ENCODE peak calls at places on chromosomes 1 and 21, in four cellular contexts. C is HCT116, U is psoas muscle, T is mammary epithelial cell. K is an unnamed sample.

GRCh38 chr1:101236546-101237228 is at the start of gene S1PR1:
- DNase-seq in C (no peak), U (peak; percentile 67), T (peak; percentile 50), K (no peak)

GRCh38 chr21:36021251-36021837 is 39.0 kb downstream of the SETD4 start:
- DNase-seq in C (no peak), U (no peak), T (no peak), K (no peak)

GRCh38 chr1:98172578-98172977 is 251.7 kb upstream of the DPYD start:
- DNase-seq in C (no peak), U (no peak), T (no peak), K (no peak)

GRCh38 chr1:88191917-88192316 is 492.2 kb upstream of the PKN2 start:
- DNase-seq in C (no peak), U (no peak), T (no peak), K (no peak)

GRCh38 chr1:237591353-237591752 is 299.4 kb downstream of the ZP4 start:
- DNase-seq in C (no peak), U (no peak), T (no peak), K (no peak)

GRCh38 chr1:186745531-186746146 is 65.4 kb upstream of the PTGS2 start:
- DNase-seq in C (no peak), U (no peak), T (no peak), K (no peak)

GRCh38 chr1:171984262-171984661 is 143.0 kb downstream of the DNM3 start:
- DNase-seq in C (no peak), U (peak; percentile 14), T (no peak), K (no peak)

GRCh38 chr1:110411173-110411572 is 3.7 kb upstream of the LAMTOR5 start:
- DNase-seq in C (no peak), U (no peak), T (no peak), K (no peak)

GRCh38 chr1:113207019-113207418 is 134.0 kb downstream of the LRIG2 start:
- DNase-seq in C (no peak), U (no peak), T (peak; percentile 12), K (no peak)

GRCh38 chr1:37793773-37794371 is at the start of gene MANEAL:
- DNase-seq in C (peak; percentile 33), U (peak; percentile 50), T (peak; percentile 42), K (peak; percentile 28)

GRCh38 chr1:6007318-6008083 is 15.3 kb upstream of the NPHP4 start:
- DNase-seq in C (no peak), U (no peak), T (no peak), K (no peak)

GRCh38 chr1:236321101-236321500 is 39.3 kb upstream of the ERO1B start:
- DNase-seq in C (no peak), U (no peak), T (no peak), K (no peak)

GRCh38 chr1:174367892-174368291 is 79.9 kb upstream of the GPR52 start:
- DNase-seq in C (no peak), U (no peak), T (no peak), K (no peak)

GRCh38 chr1:201364808-201365105 is 12.7 kb downstream of the TNNT2 start:
- DNase-seq in C (no peak), U (no peak), T (no peak), K (no peak)

GRCh38 chr1:109793486-109794318 is 30.0 kb upstream of the EPS8L3 start:
- DNase-seq in C (peak; percentile 16), U (no peak), T (peak; percentile 88), K (no peak)

GRCh38 chr21:22044431-22044830 is 1046.2 kb downstream of the NCAM2 start:
- DNase-seq in C (no peak), U (no peak), T (no peak), K (no peak)

GRCh38 chr1:235503333-235504121 is 725 bp downstream of the B3GALNT2 start:
- DNase-seq in C (no peak), U (peak; percentile 53), T (peak; percentile 56), K (peak; percentile 44)

GRCh38 chr1:153799016-153799415 is 23.8 kb downstream of the SLC27A3 start:
- DNase-seq in C (no peak), U (no peak), T (no peak), K (no peak)

GRCh38 chr1:81949421-81949820 is 148.7 kb downstream of the ADGRL2 start:
- DNase-seq in C (no peak), U (no peak), T (peak; percentile 45), K (no peak)

DNA sequence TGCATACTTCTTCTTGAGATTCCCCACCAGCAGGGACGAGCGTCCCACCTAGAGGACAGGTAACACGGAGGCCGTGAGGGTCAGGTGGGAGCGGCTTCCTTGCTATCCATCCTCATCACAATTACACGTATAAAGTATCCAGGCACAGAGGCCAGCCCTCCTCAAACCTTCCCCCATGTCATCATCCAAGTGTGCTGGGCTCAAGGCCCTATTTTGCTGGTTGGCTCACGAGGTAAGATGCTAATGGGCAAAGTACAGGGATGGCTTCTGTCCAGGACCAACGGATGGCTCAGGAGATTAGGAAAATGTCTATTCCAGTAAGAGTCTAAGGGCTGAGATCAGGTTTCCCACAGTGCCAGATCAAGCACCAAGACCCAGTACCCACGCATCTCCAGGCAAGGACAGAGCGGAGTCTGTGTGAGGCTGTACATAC is 11.5 kb upstream of the A3GALT2 start:
- DNase-seq in C (no peak), U (peak; percentile 56), T (no peak), K (no peak)
- H3K27ac ChIP-seq in C (no peak overlapping the region), U (peak overlapping the region; percentile 98), T (peak overlapping the region; percentile 64), K (peak overlapping the region; percentile 67)

GRCh38 chr1:165415068-165415467 is 29.9 kb downstream of the RXRG start:
- DNase-seq in C (no peak), U (no peak), T (no peak), K (no peak)
- H3K27ac ChIP-seq in C (no peak overlapping the region), U (no peak overlapping the region), T (no peak overlapping the region), K (no peak overlapping the region)

GRCh38 chr1:85606414-85606800 is 25.8 kb downstream of the CCN1 start:
- DNase-seq in C (no peak), U (no peak), T (peak; percentile 24), K (no peak)

GRCh38 chr1:85604598-85604997 is 24.0 kb downstream of the CCN1 start:
- DNase-seq in C (no peak), U (no peak), T (no peak), K (no peak)

GRCh38 chr1:85607126-85607912 is 26.8 kb downstream of the CCN1 start:
- DNase-seq in C (peak; percentile 93), U (no peak), T (peak; percentile 98), K (no peak)

GRCh38 chr1:85607913-85608250 is 27.3 kb downstream of the CCN1 start:
- DNase-seq in C (no peak), U (no peak), T (no peak), K (no peak)

GRCh38 chr1:85605519-85606413 is 25.2 kb downstream of the CCN1 start:
- DNase-seq in C (no peak), U (no peak), T (peak; percentile 3), K (no peak)
- H3K27ac ChIP-seq in C (no peak overlapping the region), U (no peak overlapping the region), T (no peak overlapping the region), K (no peak overlapping the region)

DNA sequence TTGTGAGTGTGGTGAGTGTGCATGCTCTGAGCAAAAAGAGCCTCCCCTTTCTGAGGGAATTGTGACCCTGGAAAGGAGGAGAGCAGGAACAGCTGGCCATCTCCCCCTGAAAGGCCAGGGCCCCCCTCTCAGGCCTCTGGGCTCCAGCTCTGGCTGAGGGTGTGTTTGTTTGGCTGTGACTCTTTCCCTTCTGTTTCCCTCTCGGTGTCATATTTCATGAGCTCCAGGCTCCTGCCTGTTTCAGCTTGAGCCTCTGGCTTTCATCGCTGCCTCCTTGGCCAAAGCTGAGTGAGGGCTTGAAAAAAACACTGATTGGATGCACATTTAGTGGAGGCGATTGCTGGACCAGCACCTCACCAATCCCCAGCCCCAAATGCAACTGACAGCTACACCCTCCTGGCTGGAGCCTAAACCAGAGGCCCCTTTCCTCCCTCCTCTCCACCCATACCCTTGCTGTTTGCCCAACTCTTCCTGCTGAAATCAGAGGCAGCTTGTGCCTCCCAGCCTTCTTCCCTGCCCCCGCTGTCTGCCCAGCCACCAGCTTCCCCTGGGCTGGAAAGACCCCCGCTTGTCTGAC is 64.1 kb downstream of the DDR2 start:
- DNase-seq in C (peak; percentile 51), U (peak; percentile 72), T (peak; percentile 86), K (no peak)
- H3K27ac ChIP-seq in C (peak overlapping the region; percentile 45), U (peak overlapping the region; percentile 38), T (no peak overlapping the region), K (no peak overlapping the region)

GRCh38 chr1:9889411-9889810 is 20.7 kb downstream of the CTNNBIP1 start:
- DNase-seq in C (no peak), U (no peak), T (no peak), K (no peak)
- H3K27ac ChIP-seq in C (peak overlapping the region; percentile 90), U (peak overlapping the region; percentile 69), T (no peak overlapping the region), K (no peak overlapping the region)

GRCh38 chr1:111439461-111440351 is 9.3 kb downstream of the WDR77 start:
- DNase-seq in C (no peak), U (no peak), T (no peak), K (no peak)
- H3K27ac ChIP-seq in C (no peak overlapping the region), U (no peak overlapping the region), T (no peak overlapping the region), K (no peak overlapping the region)

GRCh38 chr1:62687421-62687902 is 724 bp downstream of the DOCK7 start:
- DNase-seq in C (no peak), U (no peak), T (peak; percentile 41), K (no peak)
- H3K27ac ChIP-seq in C (peak overlapping the region; percentile 74), U (peak overlapping the region; percentile 70), T (peak overlapping the region; percentile 51), K (peak overlapping the region; percentile 22)

DNA sequence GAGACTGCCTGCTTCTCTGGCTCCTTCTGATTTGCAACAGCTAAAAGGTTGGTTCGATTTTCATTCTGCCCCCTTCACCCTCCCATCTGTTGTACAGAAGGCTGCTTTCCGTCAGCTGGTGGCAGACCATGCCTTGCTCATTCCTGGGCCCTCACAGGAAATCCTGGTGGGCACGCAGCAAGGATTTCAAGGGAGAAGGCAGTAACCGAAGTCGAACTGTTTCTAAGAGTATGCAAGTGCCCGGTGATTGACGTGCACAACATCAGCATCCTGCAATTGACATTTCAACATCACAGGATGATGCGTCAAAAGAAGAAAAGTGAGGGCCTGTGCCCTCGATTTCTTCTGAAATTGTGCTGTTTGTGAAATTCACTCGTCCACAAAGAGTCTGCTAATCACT is 83.8 kb downstream of the PLPP3 start:
- DNase-seq in C (no peak), U (no peak), T (no peak), K (no peak)
- H3K27ac ChIP-seq in C (no peak overlapping the region), U (no peak overlapping the region), T (no peak overlapping the region), K (no peak overlapping the region)